ENCODE peak calls at places on chromosomes 2 and 18, in seven cellular contexts. C is small intestine; T is CD8-positive, alpha-beta memory T cell; W is HFF-Myc; L is GM06990; E is spleen; H is astrocyte of the spinal cord. D is an unnamed sample.

GRCh38 chr18:23166863-23167531 is 31.7 kb downstream of the CABLES1 start:
- DNase-seq in C (no peak), T (no peak), W (no peak), L (no peak), E (peak), H (no peak), D (no peak)

GRCh38 chr2:7450188-7451156 is 533.3 kb downstream of the RNF144A start:
- DNase-seq in C (peak), T (peak), W (no peak), L (no peak), E (no peak), H (no peak), D (no peak)

GRCh38 chr18:62324917-62325805 is at the start of gene TNFRSF11A:
- DNase-seq in C (peak), T (peak), W (no peak), L (peak), E (peak), H (no peak), D (no peak)

GRCh38 chr2:231398585-231398984 is 3.1 kb downstream of the B3GNT7 start:
- DNase-seq in C (no peak), T (no peak), W (no peak), L (no peak), E (peak), H (no peak), D (no peak)

GRCh38 chr18:79487198-79488165 is 91.8 kb downstream of the NFATC1 start:
- DNase-seq in C (no peak), T (peak), W (no peak), L (no peak), E (peak), H (no peak), D (no peak)

GRCh38 chr2:64626963-64627760 is 26.6 kb downstream of the SERTAD2 start:
- DNase-seq in C (no peak), T (peak), W (no peak), L (no peak), E (no peak), H (no peak), D (no peak)

GRCh38 chr2:155223781-155224406 is 525.4 kb downstream of the KCNJ3 start:
- DNase-seq in C (peak), T (no peak), W (no peak), L (no peak), E (no peak), H (peak), D (no peak)

GRCh38 chr2:207333599-207334308 is 168.0 kb upstream of the KLF7 start:
- DNase-seq in C (no peak), T (no peak), W (no peak), L (no peak), E (no peak), H (peak), D (no peak)

GRCh38 chr18:61643884-61644647 is 248.7 kb downstream of the RNF152 start:
- DNase-seq in C (no peak), T (no peak), W (no peak), L (no peak), E (no peak), H (no peak), D (no peak)

GRCh38 chr18:36372902-36373301 is 75.4 kb downstream of the FHOD3 start:
- DNase-seq in C (no peak), T (no peak), W (no peak), L (no peak), E (no peak), H (peak), D (no peak)

GRCh38 chr2:38037757-38038615 is 38.0 kb downstream of the CYP1B1 start:
- DNase-seq in C (no peak), T (no peak), W (no peak), L (peak), E (no peak), H (peak), D (no peak)

GRCh38 chr18:43485565-43485964 is 208.3 kb upstream of the SYT4 start:
- DNase-seq in C (peak), T (no peak), W (no peak), L (no peak), E (no peak), H (no peak), D (no peak)

GRCh38 chr2:204452464-204453023 is 92.7 kb upstream of the PARD3B start:
- DNase-seq in C (peak), T (no peak), W (peak), L (no peak), E (no peak), H (peak), D (peak)

GRCh38 chr2:1132328-1132964 is 181.8 kb downstream of the SNTG2 start:
- DNase-seq in C (no peak), T (no peak), W (no peak), L (no peak), E (no peak), H (no peak), D (peak)

GRCh38 chr18:53380063-53380639 is 844.3 kb downstream of the MBD2 start:
- DNase-seq in C (peak), T (no peak), W (peak), L (no peak), E (no peak), H (peak), D (peak)

GRCh38 chr2:211928186-211928585 is 610.4 kb downstream of the ERBB4 start:
- DNase-seq in C (no peak), T (no peak), W (no peak), L (no peak), E (no peak), H (no peak), D (no peak)

GRCh38 chr2:211930331-211930730 is 608.3 kb downstream of the ERBB4 start:
- DNase-seq in C (no peak), T (no peak), W (no peak), L (peak), E (no peak), H (no peak), D (no peak)

GRCh38 chr2:211931314-211931713 is 607.3 kb downstream of the ERBB4 start:
- DNase-seq in C (no peak), T (no peak), W (no peak), L (no peak), E (no peak), H (no peak), D (no peak)
- H3K4me3 ChIP-seq in C (no peak), T (no peak), W (no peak), L (no peak), E (no peak), H (no peak), D (no peak)

GRCh38 chr18:75124967-75125358 is 84.0 kb downstream of the PTGR3 start:
- DNase-seq in C (no peak), T (no peak), W (no peak), L (no peak), E (peak), H (no peak), D (no peak)

GRCh38 chr18:75127143-75128021 is 81.6 kb downstream of the PTGR3 start:
- DNase-seq in C (peak), T (no peak), W (no peak), L (no peak), E (peak), H (no peak), D (no peak)

GRCh38 chr18:75128051-75128605 is 80.8 kb downstream of the PTGR3 start:
- DNase-seq in C (no peak), T (no peak), W (no peak), L (no peak), E (peak), H (no peak), D (no peak)

GRCh38 chr18:75124551-75124950 is 84.4 kb downstream of the PTGR3 start:
- DNase-seq in C (no peak), T (no peak), W (no peak), L (no peak), E (peak), H (no peak), D (no peak)

DNA sequence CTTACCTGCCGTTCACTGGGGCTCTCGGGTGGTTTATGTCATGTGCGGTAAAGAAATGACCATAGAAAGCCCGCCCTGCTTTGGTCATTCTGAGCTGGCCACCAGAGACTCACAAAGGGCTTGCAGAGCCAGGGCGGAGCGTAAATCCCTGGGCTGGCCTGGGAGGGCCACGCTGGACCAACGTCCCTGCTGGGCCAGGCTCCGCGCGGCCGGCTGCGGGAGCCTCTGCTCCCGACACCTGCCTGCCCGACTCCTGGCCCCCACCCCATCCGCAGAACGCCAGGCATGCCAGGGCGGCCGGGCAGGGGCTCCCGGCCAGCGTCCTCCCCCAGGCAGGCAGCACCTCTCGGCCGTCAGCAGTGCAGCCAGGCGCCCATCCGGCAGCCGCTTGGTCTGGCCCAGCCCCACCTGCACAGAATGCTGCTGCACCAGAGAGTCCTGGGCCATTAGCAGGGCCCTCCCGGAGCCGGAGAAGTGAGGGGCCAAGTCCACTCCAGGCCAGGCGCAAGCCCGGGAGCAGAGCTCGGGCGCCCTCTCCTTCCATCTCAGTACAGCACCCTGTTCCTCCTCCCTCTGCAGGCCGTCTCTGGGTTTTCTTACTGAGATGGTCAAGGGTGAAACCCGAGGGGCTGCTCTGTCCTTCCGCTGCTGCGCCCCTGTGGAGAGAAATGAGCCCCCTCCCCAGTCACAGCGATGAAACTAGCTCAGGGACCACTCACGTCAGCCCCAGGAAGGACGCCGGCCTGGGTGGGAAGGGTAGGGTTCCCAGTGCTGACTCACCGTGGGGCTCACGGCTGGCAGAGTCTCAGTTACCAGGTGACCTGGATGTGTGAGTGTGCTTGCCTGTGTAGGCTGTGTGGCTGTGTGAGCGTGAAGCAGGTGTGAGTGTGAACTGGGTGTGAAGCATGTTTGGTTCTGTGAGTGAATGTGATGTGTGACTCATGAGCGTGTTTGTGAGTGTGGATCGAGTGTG is 83.3 kb downstream of the PTGR3 start:
- DNase-seq in C (peak), T (no peak), W (no peak), L (no peak), E (peak), H (no peak), D (no peak)
- H3K4me3 ChIP-seq in C (no peak), T (no peak), W (no peak), L (no peak), E (no peak), H (no peak), D (peak)

GRCh38 chr2:226836548-226836885 is 663 bp downstream of the RHBDD1 start:
- DNase-seq in C (no peak), T (no peak), W (no peak), L (no peak), E (no peak), H (no peak), D (no peak)
- H3K4me3 ChIP-seq in C (no peak), T (peak), W (peak), L (peak), E (peak), H (peak), D (peak)

DNA sequence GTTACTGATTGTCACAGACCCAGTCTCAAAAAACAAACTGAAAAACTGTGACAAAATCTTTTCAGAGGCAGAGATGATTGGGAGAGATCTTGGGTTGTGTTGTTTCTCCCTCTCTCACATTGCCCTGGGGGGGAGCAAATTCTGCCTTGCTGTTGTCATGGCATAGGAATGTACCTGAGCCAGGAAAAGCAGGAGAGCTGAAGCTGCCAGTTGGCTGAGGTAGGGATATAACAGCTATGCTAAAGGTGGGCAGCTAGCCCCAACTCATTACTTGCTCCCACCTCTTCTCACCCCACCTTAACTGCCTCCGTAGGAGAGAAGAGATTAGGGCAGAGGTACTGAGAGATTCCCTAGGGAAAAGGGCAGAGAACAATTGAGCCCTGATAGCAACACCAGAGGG is 299.3 kb downstream of the OSR1 start:
- DNase-seq in C (no peak), T (no peak), W (no peak), L (no peak), E (no peak), H (no peak), D (no peak)
- H3K4me3 ChIP-seq in C (no peak), T (no peak), W (no peak), L (no peak), E (no peak), H (no peak), D (no peak)

D was measured in kidney epithelial cell.